ENCODE peak calls at places on chromosomes 6 and 20, in ten cellular contexts. W is HFFc6; P is CD4-positive, alpha-beta T cell; J is thyroid gland; S is lower leg skin; D is PC-3; T is left ventricle myocardium inferior; Q is fibroblast of lung; M is astrocyte of the spinal cord; K is tibial nerve. A is an unnamed sample.
A peak's percentile ranks its signal among the peaks of the same experiment; 100 is the strongest.

GRCh38 chr6:93163146-93163545 is 256.2 kb downstream of the EPHA7 start:
- DNase-seq in W (no peak), P (no peak), J (no peak), S (no peak), D (no peak), T (no peak), Q (no peak), M (no peak), K (no peak), A (no peak)

GRCh38 chr20:20184149-20184548 is 131.8 kb downstream of the CFAP61 start:
- DNase-seq in W (no peak), P (no peak), J (no peak), S (no peak), D (no peak), T (no peak), Q (no peak), M (no peak), K (no peak), A (no peak)

GRCh38 chr6:22343864-22344263 is 47.0 kb upstream of the PRL start:
- DNase-seq in W (no peak), P (no peak), J (no peak), S (no peak), D (peak; percentile 35), T (no peak), Q (no peak), M (no peak), K (no peak), A (no peak)

GRCh38 chr6:32716396-32716795 is 24.8 kb upstream of the HLA-DQA2 start:
- DNase-seq in W (no peak), P (no peak), J (no peak), S (no peak), D (no peak), T (no peak), Q (no peak), M (no peak), K (no peak), A (no peak)

GRCh38 chr6:116450769-116451740 is 10.1 kb upstream of the CALHM6 start:
- DNase-seq in W (no peak), P (no peak), J (peak; percentile 54), S (no peak), D (no peak), T (no peak), Q (no peak), M (no peak), K (no peak), A (no peak)

GRCh38 chr6:150345786-150346185 is 23.0 kb upstream of the IYD start:
- DNase-seq in W (peak; percentile 43), P (no peak), J (no peak), S (peak; percentile 17), D (peak; percentile 71), T (no peak), Q (peak; percentile 69), M (no peak), K (no peak), A (no peak)

GRCh38 chr6:106574729-106575458 is 54.4 kb downstream of the RTN4IP1 start:
- DNase-seq in W (peak; percentile 71), P (no peak), J (no peak), S (no peak), D (peak; percentile 77), T (no peak), Q (peak; percentile 88), M (peak; percentile 81), K (no peak), A (no peak)

GRCh38 chr20:12053348-12053747 is 135.7 kb downstream of the BTBD3 start:
- DNase-seq in W (peak; percentile 4), P (no peak), J (no peak), S (no peak), D (peak; percentile 69), T (no peak), Q (peak; percentile 87), M (peak; percentile 79), K (no peak), A (no peak)

GRCh38 chr6:71383891-71384489 is 95.4 kb downstream of the OGFRL1 start:
- DNase-seq in W (peak; percentile 65), P (no peak), J (no peak), S (no peak), D (peak; percentile 72), T (no peak), Q (peak; percentile 49), M (peak; percentile 80), K (no peak), A (peak; percentile 25)

GRCh38 chr6:38502423-38502822 is 137.3 kb downstream of the BTBD9 start:
- DNase-seq in W (no peak), P (no peak), J (no peak), S (no peak), D (no peak), T (no peak), Q (no peak), M (no peak), K (no peak), A (no peak)

GRCh38 chr6:89818977-89819335 is 638 bp downstream of the MDN1 start:
- DNase-seq in W (no peak), P (no peak), J (peak; percentile 37), S (no peak), D (peak; percentile 40), T (no peak), Q (peak; percentile 49), M (peak; percentile 44), K (no peak), A (no peak)

GRCh38 chr20:56697476-56697875 is 68.4 kb downstream of the TFAP2C start:
- DNase-seq in W (no peak), P (no peak), J (no peak), S (no peak), D (no peak), T (no peak), Q (no peak), M (no peak), K (no peak), A (no peak)

GRCh38 chr6:107132330-107132954 is 17.1 kb upstream of the BEND3 start:
- DNase-seq in W (peak; percentile 25), P (no peak), J (peak; percentile 42), S (peak; percentile 18), D (peak; percentile 53), T (no peak), Q (peak; percentile 20), M (peak; percentile 34), K (no peak), A (peak; percentile 32)

GRCh38 chr6:83708970-83709747 is at the start of gene SNAP91:
- DNase-seq in W (no peak), P (no peak), J (peak; percentile 33), S (no peak), D (no peak), T (no peak), Q (peak; percentile 9), M (no peak), K (no peak), A (peak; percentile 83)
- TF ChIP-seq CTCF in W (no peak), P (no peak), J (no peak), S (no peak), D (no peak), T (no peak), Q (no peak), M (no peak), K (no peak), A (no peak)

GRCh38 chr6:18528084-18528743 is 141.1 kb downstream of the RNF144B start:
- DNase-seq in W (peak; percentile 13), P (no peak), J (no peak), S (no peak), D (peak; percentile 55), T (no peak), Q (peak; percentile 10), M (peak; percentile 19), K (no peak), A (no peak)
- TF ChIP-seq CTCF in W (peak; percentile 76), P (no peak), J (no peak), S (no peak), D (peak; percentile 72), T (peak; percentile 23), Q (no peak), M (peak; percentile 24), K (peak; percentile 34), A (no peak)

GRCh38 chr6:99604161-99605073 is 2.2 kb upstream of the PRDM13 start:
- DNase-seq in W (no peak), P (no peak), J (no peak), S (no peak), D (no peak), T (no peak), Q (no peak), M (no peak), K (no peak), A (peak; percentile 69)

GRCh38 chr6:99603421-99604160 is 3.0 kb upstream of the PRDM13 start:
- DNase-seq in W (no peak), P (no peak), J (no peak), S (no peak), D (no peak), T (no peak), Q (peak; percentile 27), M (peak; percentile 23), K (no peak), A (peak; percentile 76)

GRCh38 chr6:99605911-99606669 is 543 bp upstream of the PRDM13 start:
- DNase-seq in W (no peak), P (no peak), J (no peak), S (no peak), D (no peak), T (no peak), Q (no peak), M (no peak), K (no peak), A (no peak)

GRCh38 chr6:99606670-99607415 is at the start of gene PRDM13:
- DNase-seq in W (no peak), P (no peak), J (no peak), S (no peak), D (no peak), T (no peak), Q (no peak), M (no peak), K (no peak), A (peak; percentile 34)

DNA sequence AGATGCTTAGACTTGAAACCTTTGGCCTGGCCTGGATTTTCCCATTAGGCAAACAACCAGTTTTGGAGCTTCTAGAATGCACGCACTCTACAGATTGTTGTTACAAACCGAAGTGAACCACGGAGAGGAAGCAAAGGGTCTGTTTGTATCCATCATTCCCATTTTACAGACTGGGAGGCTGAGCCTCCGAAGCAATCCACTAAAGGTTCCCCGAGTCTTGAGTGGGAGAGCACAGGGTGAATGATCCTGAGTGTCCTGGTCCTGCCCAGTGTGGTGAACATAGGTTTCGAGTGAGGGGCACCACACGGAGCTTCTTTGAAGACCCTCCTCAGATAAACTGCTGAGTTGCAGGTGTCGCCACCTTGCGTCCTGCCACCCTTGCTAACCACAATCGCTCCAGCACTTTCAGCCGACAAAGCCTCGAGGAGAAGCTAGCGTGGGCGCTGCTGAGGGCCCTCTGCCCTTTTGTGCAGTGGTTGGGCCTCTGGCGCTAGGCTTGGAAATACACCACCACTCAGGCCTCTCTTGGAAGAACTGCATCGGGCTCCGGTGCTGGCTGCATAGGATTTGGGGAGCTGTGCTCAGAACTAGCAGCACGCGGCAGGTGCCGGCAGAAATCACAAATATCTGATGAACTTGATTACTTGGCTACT is 1.4 kb upstream of the PRDM13 start:
- DNase-seq in W (no peak), P (no peak), J (no peak), S (no peak), D (no peak), T (no peak), Q (no peak), M (no peak), K (no peak), A (no peak)
- TF ChIP-seq CTCF in W (no peak), P (no peak), J (no peak), S (no peak), D (no peak), T (no peak), Q (no peak), M (no peak), K (no peak), A (no peak)

DNA sequence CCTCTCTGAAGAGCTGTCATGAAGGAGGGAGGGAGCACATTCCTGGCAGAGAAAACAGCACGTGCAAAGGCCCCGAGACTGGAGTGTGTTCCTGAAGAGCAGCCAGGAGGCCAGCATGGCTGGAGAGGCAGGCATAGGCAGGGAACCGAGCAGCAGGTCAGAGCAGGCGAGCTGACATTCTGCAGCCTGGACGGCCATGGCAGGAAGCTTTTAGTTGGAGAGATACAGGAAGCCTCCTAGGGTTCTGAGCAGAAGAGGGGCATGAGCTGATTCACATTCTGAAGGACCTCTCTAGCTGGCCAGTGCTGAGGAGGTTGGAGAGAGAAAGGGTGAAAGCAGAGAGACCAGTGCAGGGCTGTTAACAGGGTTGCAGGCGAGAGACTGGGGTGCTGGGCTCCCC is 29.7 kb downstream of the POFUT1 start:
- DNase-seq in W (no peak), P (no peak), J (no peak), S (no peak), D (no peak), T (no peak), Q (no peak), M (no peak), K (no peak), A (no peak)
- TF ChIP-seq CTCF in W (no peak), P (no peak), J (no peak), S (no peak), D (no peak), T (no peak), Q (no peak), M (no peak), K (no peak), A (no peak)